ENCODE peak calls at places on chromosomes 12 and 14, in five cellular contexts. One of them, this sample, is unnamed.

GRCh38 chr14:30440986-30441385 is 118.0 kb upstream of the G2E3 start:
- DNase-seq in lung: no peak
- DNase-seq in adipocyte: peak; percentile 1
- DNase-seq in fibroblast of lung: no peak
- DNase-seq in IMR-90: no peak
- DNase-seq in this sample: no peak

GRCh38 chr12:48001426-48002178 is 2.7 kb downstream of the COL2A1 start:
- DNase-seq in lung: no peak
- DNase-seq in adipocyte: peak; percentile 73
- DNase-seq in fibroblast of lung: peak; percentile 24
- DNase-seq in IMR-90: no peak
- DNase-seq in this sample: no peak

GRCh38 chr14:32468955-32469354 is 139.9 kb downstream of the AKAP6 start:
- DNase-seq in lung: no peak
- DNase-seq in adipocyte: peak; percentile 91
- DNase-seq in fibroblast of lung: peak; percentile 84
- DNase-seq in IMR-90: peak; percentile 72
- DNase-seq in this sample: peak; percentile 83

GRCh38 chr14:33287204-33287603 is 348.5 kb downstream of the NPAS3 start:
- DNase-seq in lung: no peak
- DNase-seq in adipocyte: no peak
- DNase-seq in fibroblast of lung: no peak
- DNase-seq in IMR-90: no peak
- DNase-seq in this sample: no peak

GRCh38 chr14:104007121-104007520 is 64.8 kb upstream of the RD3L start:
- DNase-seq in lung: no peak
- DNase-seq in adipocyte: no peak
- DNase-seq in fibroblast of lung: no peak
- DNase-seq in IMR-90: no peak
- DNase-seq in this sample: no peak

GRCh38 chr12:63922446-63922845 is 77.9 kb downstream of the SRGAP1 start:
- DNase-seq in lung: no peak
- DNase-seq in adipocyte: peak; percentile 80
- DNase-seq in fibroblast of lung: peak; percentile 80
- DNase-seq in IMR-90: peak; percentile 73
- DNase-seq in this sample: peak; percentile 42

GRCh38 chr14:70601162-70601561 is 707 bp upstream of the MED6 start:
- DNase-seq in lung: no peak
- DNase-seq in adipocyte: peak; percentile 59
- DNase-seq in fibroblast of lung: peak; percentile 2
- DNase-seq in IMR-90: peak; percentile 13
- DNase-seq in this sample: peak; percentile 46

GRCh38 chr14:24806061-24806678 is 172.2 kb upstream of the GZMB start:
- DNase-seq in lung: peak; percentile 63
- DNase-seq in adipocyte: peak; percentile 77
- DNase-seq in fibroblast of lung: peak; percentile 61
- DNase-seq in IMR-90: peak; percentile 45
- DNase-seq in this sample: no peak

GRCh38 chr14:105116451-105117256 is 51.4 kb upstream of the GPR132 start:
- DNase-seq in lung: no peak
- DNase-seq in adipocyte: no peak
- DNase-seq in fibroblast of lung: no peak
- DNase-seq in IMR-90: no peak
- DNase-seq in this sample: no peak

GRCh38 chr14:97707603-97708002 is 910.4 kb downstream of the VRK1 start:
- DNase-seq in lung: no peak
- DNase-seq in adipocyte: no peak
- DNase-seq in fibroblast of lung: no peak
- DNase-seq in IMR-90: no peak
- DNase-seq in this sample: no peak

GRCh38 chr14:71418591-71419245 is 511.5 kb downstream of the PCNX1 start:
- DNase-seq in lung: no peak
- DNase-seq in adipocyte: no peak
- DNase-seq in fibroblast of lung: no peak
- DNase-seq in IMR-90: no peak
- DNase-seq in this sample: no peak

GRCh38 chr14:53109688-53110041 is 43.5 kb downstream of the DDHD1 start:
- DNase-seq in lung: no peak
- DNase-seq in adipocyte: no peak
- DNase-seq in fibroblast of lung: no peak
- DNase-seq in IMR-90: no peak
- DNase-seq in this sample: no peak

GRCh38 chr14:36105401-36105800 is 71.1 kb downstream of the PTCSC3 start:
- DNase-seq in lung: peak; percentile 30
- DNase-seq in adipocyte: no peak
- DNase-seq in fibroblast of lung: no peak
- DNase-seq in IMR-90: no peak
- DNase-seq in this sample: peak; percentile 6

GRCh38 chr12:109697877-109698468 is 15.7 kb upstream of the FAM222A start:
- DNase-seq in lung: no peak
- DNase-seq in adipocyte: no peak
- DNase-seq in fibroblast of lung: no peak
- DNase-seq in IMR-90: no peak
- DNase-seq in this sample: no peak

GRCh38 chr14:78075033-78075432 is 95.1 kb upstream of the NRXN3 start:
- DNase-seq in lung: no peak
- DNase-seq in adipocyte: no peak
- DNase-seq in fibroblast of lung: no peak
- DNase-seq in IMR-90: no peak
- DNase-seq in this sample: no peak

GRCh38 chr12:69405466-69405865 is 45.9 kb downstream of the YEATS4 start:
- DNase-seq in lung: no peak
- DNase-seq in adipocyte: peak; percentile 96
- DNase-seq in fibroblast of lung: peak; percentile 87
- DNase-seq in IMR-90: peak; percentile 98
- DNase-seq in this sample: peak; percentile 91

GRCh38 chr14:100784523-100785337 is 41.2 kb upstream of the MEG3 start:
- DNase-seq in lung: no peak
- DNase-seq in adipocyte: no peak
- DNase-seq in fibroblast of lung: no peak
- DNase-seq in IMR-90: no peak
- DNase-seq in this sample: no peak

GRCh38 chr12:43957732-43958131 is 121.9 kb downstream of the TMEM117 start:
- DNase-seq in lung: no peak
- DNase-seq in adipocyte: peak; percentile 83
- DNase-seq in fibroblast of lung: peak; percentile 65
- DNase-seq in IMR-90: peak; percentile 67
- DNase-seq in this sample: peak; percentile 22

GRCh38 chr12:119117936-119118335 is 60.8 kb upstream of the HSPB8 start:
- DNase-seq in lung: no peak
- DNase-seq in adipocyte: no peak
- DNase-seq in fibroblast of lung: no peak
- DNase-seq in IMR-90: no peak
- DNase-seq in this sample: no peak

GRCh38 chr12:70640901-70641300 is 3.7 kb upstream of the PTPRB start:
- DNase-seq in lung: no peak
- DNase-seq in adipocyte: no peak
- DNase-seq in fibroblast of lung: no peak
- DNase-seq in IMR-90: no peak
- DNase-seq in this sample: no peak
- H3K27me3 ChIP-seq in lung: no peaks in the 10 kb centered on the region
- H3K27me3 ChIP-seq in adipocyte: no peaks in the 10 kb centered on the region
- H3K27me3 ChIP-seq in fibroblast of lung: no peaks in the 10 kb centered on the region
- H3K27me3 ChIP-seq in IMR-90: no peaks in the 10 kb centered on the region
- H3K27me3 ChIP-seq in this sample: no peaks in the 10 kb centered on the region

GRCh38 chr14:92248638-92249037 is 74.3 kb upstream of the SLC24A4 start:
- DNase-seq in lung: no peak
- DNase-seq in adipocyte: no peak
- DNase-seq in fibroblast of lung: no peak
- DNase-seq in IMR-90: no peak
- DNase-seq in this sample: no peak
- H3K27me3 ChIP-seq in lung: no peaks in the 10 kb centered on the region
- H3K27me3 ChIP-seq in adipocyte: peaks cover 31% of the 10 kb centered on the region
- H3K27me3 ChIP-seq in fibroblast of lung: peaks cover 6% of the 10 kb centered on the region
- H3K27me3 ChIP-seq in IMR-90: peaks cover 16% of the 10 kb centered on the region
- H3K27me3 ChIP-seq in this sample: peaks cover 25% of the 10 kb centered on the region

DNA sequence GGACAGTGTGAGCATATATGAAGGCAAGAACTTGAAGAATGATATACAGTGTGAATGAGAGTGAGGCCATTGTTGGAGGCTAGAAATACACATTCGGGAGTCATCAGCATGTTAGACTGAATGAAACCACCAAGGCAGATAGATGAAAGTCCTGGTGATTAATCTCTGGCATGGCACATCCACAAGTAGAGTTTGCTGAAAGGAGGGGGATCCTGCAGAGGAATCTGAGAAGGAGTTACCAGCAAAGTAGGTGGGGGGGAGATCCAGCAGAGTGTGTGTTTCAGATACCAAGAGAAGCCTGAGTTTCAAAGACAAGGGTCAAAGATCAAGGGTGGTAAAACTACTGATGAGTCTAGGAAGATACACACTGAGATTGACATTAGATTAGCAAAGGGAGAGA is 426.7 kb upstream of the DCN start:
- DNase-seq in lung: no peak
- DNase-seq in adipocyte: no peak
- DNase-seq in fibroblast of lung: no peak
- DNase-seq in IMR-90: no peak
- DNase-seq in this sample: no peak
- H3K27me3 ChIP-seq in lung: no peaks in the 10 kb centered on the region
- H3K27me3 ChIP-seq in adipocyte: no peaks in the 10 kb centered on the region
- H3K27me3 ChIP-seq in fibroblast of lung: no peaks in the 10 kb centered on the region
- H3K27me3 ChIP-seq in IMR-90: no peaks in the 10 kb centered on the region
- H3K27me3 ChIP-seq in this sample: no peaks in the 10 kb centered on the region

GRCh38 chr12:54331-54730 is 12.2 kb upstream of the IQSEC3 start:
- DNase-seq in lung: no peak
- DNase-seq in adipocyte: no peak
- DNase-seq in fibroblast of lung: no peak
- DNase-seq in IMR-90: no peak
- DNase-seq in this sample: no peak
- H3K27me3 ChIP-seq in lung: peaks cover 6% of the 10 kb centered on the region
- H3K27me3 ChIP-seq in adipocyte: peaks cover 53% of the 10 kb centered on the region
- H3K27me3 ChIP-seq in fibroblast of lung: peaks cover 21% of the 10 kb centered on the region
- H3K27me3 ChIP-seq in IMR-90: peaks cover 18% of the 10 kb centered on the region
- H3K27me3 ChIP-seq in this sample: peaks cover 50% of the 10 kb centered on the region

DNA sequence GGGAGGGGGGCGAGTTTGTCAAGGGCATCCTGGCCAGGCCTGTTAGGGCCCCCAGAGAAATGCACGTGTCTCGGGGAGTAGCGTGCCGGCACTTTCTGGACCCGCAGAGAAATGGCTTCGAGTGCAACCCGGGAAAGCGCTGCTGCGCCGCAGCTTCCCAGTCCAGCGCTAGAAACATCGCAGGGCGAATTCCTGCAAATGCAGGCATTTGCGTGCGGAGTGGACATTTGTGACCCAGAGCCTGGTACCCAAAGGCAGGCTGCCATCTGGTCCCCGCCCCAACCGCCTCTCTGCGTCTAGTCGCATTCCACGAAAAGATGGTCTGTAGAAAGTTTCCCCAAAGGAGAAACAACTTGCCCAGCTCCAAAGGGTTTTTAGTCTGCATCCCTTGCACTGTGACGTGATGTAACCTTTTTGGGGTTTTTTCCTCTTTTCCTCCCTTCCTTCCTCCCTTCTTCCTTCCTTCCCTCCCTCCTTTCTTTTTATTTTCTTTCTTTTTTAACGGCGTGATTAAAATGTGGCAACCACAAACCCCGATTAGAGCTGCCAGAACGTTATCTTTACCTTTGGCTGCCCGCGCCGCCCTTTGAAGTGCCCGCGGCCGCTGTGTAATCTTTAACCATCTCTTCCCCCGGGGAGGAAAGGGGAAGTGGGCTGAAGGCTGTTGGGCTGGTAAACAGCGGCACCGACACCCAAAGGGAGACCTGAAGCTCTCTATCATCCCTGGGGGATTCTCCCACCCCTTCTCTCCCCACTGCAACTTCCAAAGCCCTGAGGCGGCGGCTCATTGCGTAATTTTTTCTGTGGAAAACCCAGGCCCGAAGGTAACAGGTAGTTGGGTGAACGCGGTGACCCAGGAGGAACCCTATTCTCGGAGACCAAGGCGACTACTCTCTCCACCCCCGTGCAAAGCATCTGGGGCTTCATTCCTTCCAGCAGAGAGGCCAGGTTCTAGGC is 1.1 kb downstream of the LGR5 start:
- DNase-seq in lung: no peak
- DNase-seq in adipocyte: peak; percentile 39
- DNase-seq in fibroblast of lung: no peak
- DNase-seq in IMR-90: no peak
- DNase-seq in this sample: no peak
- H3K27me3 ChIP-seq in lung: no peaks in the 10 kb centered on the region
- H3K27me3 ChIP-seq in adipocyte: peaks cover 39% of the 10 kb centered on the region
- H3K27me3 ChIP-seq in fibroblast of lung: peaks cover 30% of the 10 kb centered on the region
- H3K27me3 ChIP-seq in IMR-90: peaks cover 39% of the 10 kb centered on the region
- H3K27me3 ChIP-seq in this sample: peaks cover 85% of the 10 kb centered on the region

GRCh38 chr12:111220363-111220762 is 148.5 kb downstream of the PHETA1 start:
- DNase-seq in lung: no peak
- DNase-seq in adipocyte: no peak
- DNase-seq in fibroblast of lung: no peak
- DNase-seq in IMR-90: no peak
- DNase-seq in this sample: no peak
- H3K27me3 ChIP-seq in lung: no peaks in the 10 kb centered on the region
- H3K27me3 ChIP-seq in adipocyte: peaks cover 37% of the 10 kb centered on the region
- H3K27me3 ChIP-seq in fibroblast of lung: no peaks in the 10 kb centered on the region
- H3K27me3 ChIP-seq in IMR-90: no peaks in the 10 kb centered on the region
- H3K27me3 ChIP-seq in this sample: no peaks in the 10 kb centered on the region

GRCh38 chr12:132479938-132480619 is 9.9 kb upstream of the FBRSL1 start:
- DNase-seq in lung: no peak
- DNase-seq in adipocyte: no peak
- DNase-seq in fibroblast of lung: no peak
- DNase-seq in IMR-90: no peak
- DNase-seq in this sample: no peak

GRCh38 chr12:132480620-132481132 is 9.3 kb upstream of the FBRSL1 start:
- DNase-seq in lung: no peak
- DNase-seq in adipocyte: no peak
- DNase-seq in fibroblast of lung: no peak
- DNase-seq in IMR-90: no peak
- DNase-seq in this sample: no peak

GRCh38 chr12:132478433-132478803 is 11.5 kb upstream of the FBRSL1 start:
- DNase-seq in lung: no peak
- DNase-seq in adipocyte: no peak
- DNase-seq in fibroblast of lung: no peak
- DNase-seq in IMR-90: no peak
- DNase-seq in this sample: no peak

GRCh38 chr12:132478845-132479244 is 11.1 kb upstream of the FBRSL1 start:
- DNase-seq in lung: no peak
- DNase-seq in adipocyte: no peak
- DNase-seq in fibroblast of lung: no peak
- DNase-seq in IMR-90: no peak
- DNase-seq in this sample: no peak

GRCh38 chr12:132479291-132479690 is 10.7 kb upstream of the FBRSL1 start:
- DNase-seq in lung: no peak
- DNase-seq in adipocyte: no peak
- DNase-seq in fibroblast of lung: no peak
- DNase-seq in IMR-90: no peak
- DNase-seq in this sample: no peak
- H3K27me3 ChIP-seq in lung: no peaks in the 10 kb centered on the region
- H3K27me3 ChIP-seq in adipocyte: peaks cover 21% of the 10 kb centered on the region
- H3K27me3 ChIP-seq in fibroblast of lung: no peaks in the 10 kb centered on the region
- H3K27me3 ChIP-seq in IMR-90: peaks cover 24% of the 10 kb centered on the region
- H3K27me3 ChIP-seq in this sample: peaks cover 23% of the 10 kb centered on the region